ENCODE peak calls at places on chromosomes 1 and 21, in seven cellular contexts. One of them, this sample, is unnamed.

GRCh38 chr1:229924639-229925038 is 142.4 kb upstream of the GALNT2 start:
- DNase-seq in neural progenitor cell: no peak
- DNase-seq in adrenal gland: no peak
- DNase-seq in SK-N-SH: no peak
- DNase-seq in CD8-positive, alpha-beta memory T cell: no peak
- DNase-seq in MM.1S: no peak
- DNase-seq in OCI-LY7: no peak
- DNase-seq in this sample: no peak

GRCh38 chr1:30102605-30103004 is 620.8 kb downstream of the MATN1 start:
- DNase-seq in adrenal gland: no peak
- DNase-seq in CD8-positive, alpha-beta memory T cell: no peak
- DNase-seq in neural progenitor cell: no peak
- DNase-seq in OCI-LY7: no peak
- DNase-seq in SK-N-SH: no peak
- DNase-seq in MM.1S: no peak
- DNase-seq in this sample: no peak

GRCh38 chr21:42787613-42788012 is 91.7 kb downstream of the WDR4 start:
- DNase-seq in MM.1S: no peak
- DNase-seq in neural progenitor cell: no peak
- DNase-seq in adrenal gland: no peak
- DNase-seq in SK-N-SH: no peak
- DNase-seq in CD8-positive, alpha-beta memory T cell: no peak
- DNase-seq in OCI-LY7: no peak
- DNase-seq in this sample: no peak

GRCh38 chr1:113303252-113303651 is 87.1 kb upstream of the MAGI3 start:
- DNase-seq in adrenal gland: no peak
- DNase-seq in CD8-positive, alpha-beta memory T cell: no peak
- DNase-seq in MM.1S: no peak
- DNase-seq in OCI-LY7: no peak
- DNase-seq in neural progenitor cell: peak; percentile 19
- DNase-seq in SK-N-SH: no peak
- DNase-seq in this sample: peak; percentile 17

GRCh38 chr1:245871881-245872280 is 635.2 kb downstream of the SMYD3 start:
- DNase-seq in adrenal gland: no peak
- DNase-seq in SK-N-SH: no peak
- DNase-seq in neural progenitor cell: no peak
- DNase-seq in OCI-LY7: no peak
- DNase-seq in MM.1S: no peak
- DNase-seq in CD8-positive, alpha-beta memory T cell: no peak
- DNase-seq in this sample: no peak

GRCh38 chr1:85229574-85230097 is 28.8 kb upstream of the SYDE2 start:
- DNase-seq in SK-N-SH: no peak
- DNase-seq in OCI-LY7: peak; percentile 5
- DNase-seq in MM.1S: no peak
- DNase-seq in adrenal gland: peak; percentile 18
- DNase-seq in CD8-positive, alpha-beta memory T cell: no peak
- DNase-seq in neural progenitor cell: no peak
- DNase-seq in this sample: peak; percentile 81

GRCh38 chr1:179550753-179551682 is 24.7 kb downstream of the NPHS2 start:
- DNase-seq in SK-N-SH: no peak
- DNase-seq in neural progenitor cell: no peak
- DNase-seq in adrenal gland: no peak
- DNase-seq in OCI-LY7: no peak
- DNase-seq in CD8-positive, alpha-beta memory T cell: no peak
- DNase-seq in MM.1S: no peak
- DNase-seq in this sample: no peak

GRCh38 chr1:219120625-219121544 is 52.8 kb upstream of the LYPLAL1 start:
- DNase-seq in OCI-LY7: no peak
- DNase-seq in adrenal gland: peak; percentile 23
- DNase-seq in neural progenitor cell: no peak
- DNase-seq in SK-N-SH: peak; percentile 20
- DNase-seq in MM.1S: no peak
- DNase-seq in CD8-positive, alpha-beta memory T cell: no peak
- DNase-seq in this sample: no peak

GRCh38 chr21:9755611-9756010 is 765.8 kb upstream of the TPTE start:
- DNase-seq in neural progenitor cell: no peak
- DNase-seq in CD8-positive, alpha-beta memory T cell: no peak
- DNase-seq in adrenal gland: no peak
- DNase-seq in MM.1S: no peak
- DNase-seq in OCI-LY7: no peak
- DNase-seq in SK-N-SH: no peak
- DNase-seq in this sample: no peak

GRCh38 chr1:205410581-205411298 is 11.1 kb downstream of the LEMD1 start:
- DNase-seq in neural progenitor cell: no peak
- DNase-seq in OCI-LY7: no peak
- DNase-seq in SK-N-SH: no peak
- DNase-seq in CD8-positive, alpha-beta memory T cell: no peak
- DNase-seq in MM.1S: no peak
- DNase-seq in adrenal gland: no peak
- DNase-seq in this sample: no peak

GRCh38 chr1:7549277-7549676 is 221.8 kb upstream of the VAMP3 start:
- DNase-seq in OCI-LY7: no peak
- DNase-seq in MM.1S: no peak
- DNase-seq in CD8-positive, alpha-beta memory T cell: no peak
- DNase-seq in neural progenitor cell: no peak
- DNase-seq in SK-N-SH: no peak
- DNase-seq in adrenal gland: no peak
- DNase-seq in this sample: peak; percentile 82

GRCh38 chr1:217274927-217275616 is 355.8 kb downstream of the GPATCH2 start:
- DNase-seq in CD8-positive, alpha-beta memory T cell: no peak
- DNase-seq in MM.1S: no peak
- DNase-seq in neural progenitor cell: no peak
- DNase-seq in adrenal gland: no peak
- DNase-seq in SK-N-SH: no peak
- DNase-seq in OCI-LY7: no peak
- DNase-seq in this sample: no peak

GRCh38 chr1:40380817-40381216 is 7.3 kb downstream of the SMAP2 start:
- DNase-seq in adrenal gland: no peak
- DNase-seq in SK-N-SH: no peak
- DNase-seq in neural progenitor cell: no peak
- DNase-seq in OCI-LY7: no peak
- DNase-seq in MM.1S: no peak
- DNase-seq in CD8-positive, alpha-beta memory T cell: no peak
- DNase-seq in this sample: no peak
- H3K27ac ChIP-seq in adrenal gland: no peak overlapping the region
- H3K27ac ChIP-seq in SK-N-SH: no peak overlapping the region
- H3K27ac ChIP-seq in neural progenitor cell: no peak overlapping the region
- H3K27ac ChIP-seq in OCI-LY7: peak overlapping the region; percentile 97
- H3K27ac ChIP-seq in MM.1S: peak overlapping the region; percentile 99
- H3K27ac ChIP-seq in CD8-positive, alpha-beta memory T cell: peak overlapping the region; percentile 95
- H3K27ac ChIP-seq in this sample: no peak overlapping the region

GRCh38 chr1:19647643-19648042 is 3.5 kb downstream of the NBL1 start:
- DNase-seq in adrenal gland: no peak
- DNase-seq in MM.1S: no peak
- DNase-seq in neural progenitor cell: no peak
- DNase-seq in OCI-LY7: no peak
- DNase-seq in SK-N-SH: no peak
- DNase-seq in CD8-positive, alpha-beta memory T cell: peak; percentile 18
- DNase-seq in this sample: no peak
- H3K4me1 ChIP-seq in adrenal gland: peaks cover 5% of the 10 kb centered on the region
- H3K4me1 ChIP-seq in MM.1S: no peaks in the 10 kb centered on the region
- H3K4me1 ChIP-seq in neural progenitor cell: peaks cover 19% of the 10 kb centered on the region
- H3K4me1 ChIP-seq in OCI-LY7: no peaks in the 10 kb centered on the region
- H3K4me1 ChIP-seq in SK-N-SH: no peaks in the 10 kb centered on the region
- H3K4me1 ChIP-seq in CD8-positive, alpha-beta memory T cell: peaks cover 27% of the 10 kb centered on the region
- H3K4me1 ChIP-seq in this sample: peaks cover 6% of the 10 kb centered on the region

GRCh38 chr1:25550155-25550506 is 6.7 kb downstream of the LDLRAP1 start:
- DNase-seq in MM.1S: no peak
- DNase-seq in neural progenitor cell: no peak
- DNase-seq in adrenal gland: no peak
- DNase-seq in CD8-positive, alpha-beta memory T cell: no peak
- DNase-seq in SK-N-SH: no peak
- DNase-seq in OCI-LY7: no peak
- DNase-seq in this sample: no peak
- H3K4me3 ChIP-seq in MM.1S: peak overlapping the region; percentile 56
- H3K4me3 ChIP-seq in neural progenitor cell: no peak overlapping the region
- H3K4me3 ChIP-seq in adrenal gland: no peak overlapping the region
- H3K4me3 ChIP-seq in CD8-positive, alpha-beta memory T cell: peak overlapping the region; percentile 68
- H3K4me3 ChIP-seq in SK-N-SH: no peak overlapping the region
- H3K4me3 ChIP-seq in OCI-LY7: peak overlapping the region; percentile 38
- H3K4me3 ChIP-seq in this sample: no peak overlapping the region

DNA sequence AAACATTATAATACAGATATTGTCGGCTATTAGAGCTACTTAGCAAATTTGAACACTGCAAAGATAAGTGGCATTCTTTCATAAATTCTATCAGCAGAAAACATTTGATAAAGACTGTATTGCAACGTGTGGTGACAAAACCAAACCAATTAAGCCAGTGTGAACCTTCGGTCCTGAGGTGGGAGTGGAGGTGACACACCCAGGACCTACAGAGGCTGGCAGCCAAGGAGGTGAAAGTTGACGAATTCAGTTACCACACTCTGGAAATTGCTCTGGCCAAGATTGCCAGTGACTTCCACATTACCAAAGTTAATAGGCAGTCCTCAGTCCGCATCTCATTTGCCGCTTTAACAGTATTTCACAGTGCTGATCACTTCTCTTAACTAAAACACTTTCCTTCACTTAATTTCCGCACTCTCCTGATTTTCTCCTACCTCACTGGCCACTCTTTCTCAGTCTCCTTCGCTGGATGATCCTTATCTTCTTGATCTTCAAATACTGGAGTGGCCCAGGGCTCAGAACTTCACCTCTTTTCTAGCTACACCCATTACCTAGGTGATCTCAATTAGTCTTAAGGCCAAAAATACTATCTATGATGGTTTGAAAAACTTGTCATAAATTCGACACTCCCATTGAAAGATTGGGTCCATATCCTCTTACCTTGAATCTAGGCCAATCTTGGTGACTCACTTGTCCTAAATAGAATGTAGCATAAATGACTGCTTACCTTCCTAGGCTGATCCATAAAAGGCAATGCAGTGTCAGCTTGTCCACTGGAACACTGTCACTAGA is 5.1 kb upstream of the CDC42BPA start:
- DNase-seq in adrenal gland: no peak
- DNase-seq in OCI-LY7: no peak
- DNase-seq in SK-N-SH: no peak
- DNase-seq in neural progenitor cell: no peak
- DNase-seq in MM.1S: no peak
- DNase-seq in CD8-positive, alpha-beta memory T cell: no peak
- DNase-seq in this sample: no peak
- H3K27ac ChIP-seq in adrenal gland: no peak overlapping the region
- H3K27ac ChIP-seq in OCI-LY7: no peak overlapping the region
- H3K27ac ChIP-seq in SK-N-SH: no peak overlapping the region
- H3K27ac ChIP-seq in neural progenitor cell: no peak overlapping the region
- H3K27ac ChIP-seq in MM.1S: no peak overlapping the region
- H3K27ac ChIP-seq in CD8-positive, alpha-beta memory T cell: no peak overlapping the region
- H3K27ac ChIP-seq in this sample: no peak overlapping the region

GRCh38 chr1:54278941-54279422 is 79.0 kb downstream of the MRPL37 start:
- DNase-seq in CD8-positive, alpha-beta memory T cell: no peak
- DNase-seq in OCI-LY7: no peak
- DNase-seq in SK-N-SH: no peak
- DNase-seq in MM.1S: no peak
- DNase-seq in neural progenitor cell: no peak
- DNase-seq in adrenal gland: peak; percentile 50
- DNase-seq in this sample: no peak
- H3K4me1 ChIP-seq in CD8-positive, alpha-beta memory T cell: peaks cover 72% of the 10 kb centered on the region
- H3K4me1 ChIP-seq in OCI-LY7: peaks cover 14% of the 10 kb centered on the region
- H3K4me1 ChIP-seq in SK-N-SH: no peaks in the 10 kb centered on the region
- H3K4me1 ChIP-seq in MM.1S: peaks cover 14% of the 10 kb centered on the region
- H3K4me1 ChIP-seq in neural progenitor cell: peaks cover 12% of the 10 kb centered on the region
- H3K4me1 ChIP-seq in adrenal gland: peaks cover 37% of the 10 kb centered on the region
- H3K4me1 ChIP-seq in this sample: peaks cover 5% of the 10 kb centered on the region

This sample was measured in SJCRH30.